ENCODE peak calls at places on chromosomes 5 and 9, in nine cellular contexts. Y is left ventricle myocardium inferior, O is choroid plexus epithelial cell, Q is tibial artery, X is heart right ventricle, F is neural progenitor cell, I is sigmoid colon, D is activated B cell treated with CpG ODN at 0.5 μM for 24 hours, B is A549. K is an unnamed sample.

GRCh38 chr5:170788626-170789304 is 5.2 kb downstream of the GABRP start:
- DNase-seq in Y (no peak), O (no peak), Q (no peak), X (no peak), F (no peak), I (no peak), D (no peak), B (no peak), K (no peak)

GRCh38 chr9:38689678-38690077 is 30.3 kb downstream of the FAM240B start:
- DNase-seq in Y (no peak), O (peak), Q (no peak), X (no peak), F (peak), I (no peak), D (no peak), B (peak), K (peak)

GRCh38 chr5:89723907-89724306 is 685.6 kb downstream of the CETN3 start:
- DNase-seq in Y (no peak), O (no peak), Q (no peak), X (no peak), F (no peak), I (no peak), D (no peak), B (no peak), K (no peak)

GRCh38 chr9:136244116-136244775 is 1.4 kb downstream of the QSOX2 start:
- DNase-seq in Y (no peak), O (peak), Q (no peak), X (no peak), F (no peak), I (no peak), D (no peak), B (no peak), K (no peak)

GRCh38 chr9:90642570-90643539 is at the start of gene DIRAS2:
- DNase-seq in Y (peak), O (peak), Q (peak), X (peak), F (peak), I (no peak), D (no peak), B (peak), K (peak)

GRCh38 chr9:89507626-89508025 is 9.7 kb upstream of the SEMA4D start:
- DNase-seq in Y (no peak), O (no peak), Q (no peak), X (no peak), F (no peak), I (no peak), D (no peak), B (no peak), K (no peak)

GRCh38 chr5:10365800-10366199 is 12.3 kb downstream of the MARCHF6 start:
- DNase-seq in Y (no peak), O (no peak), Q (no peak), X (no peak), F (no peak), I (no peak), D (no peak), B (no peak), K (no peak)

GRCh38 chr9:36470891-36471290 is 70.8 kb upstream of the RNF38 start:
- DNase-seq in Y (peak), O (peak), Q (peak), X (peak), F (no peak), I (peak), D (peak), B (no peak), K (no peak)

GRCh38 chr5:16600397-16600796 is 16.4 kb downstream of the RETREG1 start:
- DNase-seq in Y (peak), O (peak), Q (peak), X (peak), F (no peak), I (peak), D (no peak), B (no peak), K (peak)

GRCh38 chr5:141945511-141946024 is 12.4 kb downstream of the PCDH12 start:
- DNase-seq in Y (no peak), O (peak), Q (peak), X (peak), F (peak), I (peak), D (no peak), B (no peak), K (peak)

GRCh38 chr9:128372784-128373183 is 1.6 kb downstream of the URM1 start:
- DNase-seq in Y (no peak), O (peak), Q (no peak), X (no peak), F (no peak), I (no peak), D (no peak), B (no peak), K (no peak)

GRCh38 chr5:1004598-1005361 is 3.8 kb upstream of the NKD2 start:
- DNase-seq in Y (peak), O (peak), Q (peak), X (peak), F (peak), I (peak), D (peak), B (peak), K (peak)

GRCh38 chr9:90300901-90301688 is 341.5 kb downstream of the DIRAS2 start:
- DNase-seq in Y (peak), O (peak), Q (peak), X (no peak), F (no peak), I (no peak), D (no peak), B (peak), K (no peak)

GRCh38 chr5:158695595-158696330 is 404.0 kb downstream of the EBF1 start:
- DNase-seq in Y (peak), O (peak), Q (peak), X (peak), F (peak), I (peak), D (peak), B (peak), K (peak)

GRCh38 chr5:110251366-110251765 is 475.1 kb downstream of the TMEM232 start:
- DNase-seq in Y (no peak), O (no peak), Q (no peak), X (no peak), F (no peak), I (no peak), D (no peak), B (no peak), K (no peak)

GRCh38 chr5:110250790-110251189 is 475.7 kb downstream of the TMEM232 start:
- DNase-seq in Y (no peak), O (no peak), Q (no peak), X (no peak), F (no peak), I (no peak), D (no peak), B (no peak), K (no peak)

GRCh38 chr5:110258460-110258859 is 468.0 kb downstream of the TMEM232 start:
- DNase-seq in Y (no peak), O (peak), Q (no peak), X (no peak), F (peak), I (peak), D (no peak), B (no peak), K (no peak)

DNA sequence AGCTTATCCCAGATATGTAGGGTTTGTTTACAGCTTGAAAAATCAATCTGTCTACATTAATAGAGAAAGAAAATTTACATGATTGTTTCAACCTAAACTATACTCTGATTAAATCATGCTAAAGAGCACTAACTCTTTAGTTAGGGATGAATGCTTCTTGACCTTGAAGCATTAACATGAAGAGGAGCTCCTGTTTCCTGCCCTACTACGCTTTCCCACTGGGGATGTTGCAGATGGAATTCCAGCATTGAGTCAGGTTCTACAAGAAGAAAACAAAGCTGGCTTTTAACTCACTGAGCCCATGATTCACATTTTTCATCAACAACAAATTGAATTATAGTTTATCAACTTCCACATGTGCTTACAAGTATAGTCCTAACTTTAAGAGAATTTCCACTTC is 471.3 kb downstream of the TMEM232 start:
- DNase-seq in Y (no peak), O (no peak), Q (no peak), X (no peak), F (peak), I (no peak), D (no peak), B (no peak), K (no peak)
- TF ChIP-seq CTCF in Y (no peak), O (no peak), Q (no peak), X (no peak), F (no peak), I (no peak), D (no peak), B (no peak), K (no peak)

GRCh38 chr9:134187110-134187531 is 22.8 kb upstream of the RNU6ATAC start:
- DNase-seq in Y (no peak), O (no peak), Q (peak), X (no peak), F (no peak), I (peak), D (no peak), B (peak), K (no peak)
- TF ChIP-seq CTCF in Y (no peak), O (no peak), Q (no peak), X (no peak), F (no peak), I (no peak), D (no peak), B (peak), K (no peak)

GRCh38 chr5:160185954-160186353 is 43.4 kb upstream of the FABP6 start:
- DNase-seq in Y (no peak), O (no peak), Q (no peak), X (no peak), F (no peak), I (no peak), D (no peak), B (no peak), K (no peak)

GRCh38 chr5:160188968-160189319 is 40.4 kb upstream of the FABP6 start:
- DNase-seq in Y (no peak), O (no peak), Q (no peak), X (no peak), F (no peak), I (no peak), D (no peak), B (no peak), K (no peak)

GRCh38 chr5:160186480-160186879 is 42.8 kb upstream of the FABP6 start:
- DNase-seq in Y (no peak), O (no peak), Q (no peak), X (no peak), F (no peak), I (no peak), D (no peak), B (no peak), K (no peak)

GRCh38 chr5:160187091-160187490 is 42.2 kb upstream of the FABP6 start:
- DNase-seq in Y (no peak), O (no peak), Q (no peak), X (no peak), F (peak), I (no peak), D (no peak), B (no peak), K (no peak)

DNA sequence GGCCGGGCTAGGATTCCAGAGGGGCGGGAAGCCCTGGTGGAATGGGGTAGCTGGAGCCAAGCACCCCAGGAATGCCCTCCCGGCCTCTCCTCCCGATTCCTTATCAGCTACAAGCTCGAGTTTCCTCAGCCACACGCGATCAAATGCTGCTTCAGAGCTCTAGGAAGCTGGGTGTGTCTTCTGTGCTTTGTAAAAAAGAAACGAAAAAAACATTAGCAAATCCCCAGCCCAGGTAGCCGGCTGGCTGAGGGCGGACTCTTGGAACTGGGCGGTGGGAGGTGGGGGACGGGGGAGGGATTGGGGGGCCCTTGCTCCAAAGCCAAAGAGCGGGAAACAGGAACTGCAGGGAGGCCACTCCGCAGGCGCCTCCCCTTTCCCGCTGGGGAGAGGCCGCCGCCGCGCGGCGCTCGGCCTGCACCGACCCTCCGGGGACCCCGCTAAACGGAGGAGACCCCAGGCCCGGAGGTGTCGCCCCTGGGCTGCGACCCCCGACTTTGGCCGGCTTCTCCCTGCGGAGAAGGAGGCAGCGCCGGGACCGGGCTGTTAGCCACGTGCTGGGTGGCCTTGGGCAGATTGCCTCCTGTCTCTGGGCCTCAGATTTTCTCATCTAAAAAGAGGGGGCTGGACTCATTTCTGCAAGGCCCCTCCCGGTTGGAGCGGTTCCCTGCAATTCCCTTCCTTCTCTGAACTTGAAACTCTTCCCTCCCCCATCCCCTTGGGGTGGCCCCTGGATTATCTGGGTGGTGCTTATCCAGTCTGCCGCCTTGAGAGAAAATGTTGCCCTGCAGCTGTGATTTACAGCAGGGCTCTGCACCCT is 40.9 kb upstream of the FABP6 start:
- DNase-seq in Y (peak), O (peak), Q (peak), X (peak), F (peak), I (peak), D (no peak), B (peak), K (peak)
- TF ChIP-seq CTCF in Y (no peak), O (peak), Q (no peak), X (no peak), F (peak), I (no peak), D (no peak), B (no peak), K (no peak)

GRCh38 chr5:149930060-149930753 is 14.4 kb downstream of the PDE6A start:
- DNase-seq in Y (no peak), O (no peak), Q (no peak), X (no peak), F (no peak), I (no peak), D (no peak), B (no peak), K (no peak)

GRCh38 chr5:149930754-149931574 is 13.6 kb downstream of the PDE6A start:
- DNase-seq in Y (no peak), O (no peak), Q (no peak), X (no peak), F (no peak), I (no peak), D (no peak), B (no peak), K (no peak)

GRCh38 chr5:149931992-149932436 is 12.6 kb downstream of the PDE6A start:
- DNase-seq in Y (no peak), O (no peak), Q (no peak), X (no peak), F (no peak), I (no peak), D (no peak), B (no peak), K (no peak)

GRCh38 chr5:149935431-149935901 is 9.1 kb downstream of the PDE6A start:
- DNase-seq in Y (no peak), O (no peak), Q (no peak), X (no peak), F (no peak), I (no peak), D (no peak), B (no peak), K (no peak)

GRCh38 chr5:149932445-149933350 is 11.9 kb downstream of the PDE6A start:
- DNase-seq in Y (no peak), O (peak), Q (no peak), X (no peak), F (peak), I (no peak), D (no peak), B (peak), K (peak)
- TF ChIP-seq CTCF in Y (peak), O (peak), Q (peak), X (peak), F (peak), I (no peak), D (no peak), B (peak), K (peak)

DNA sequence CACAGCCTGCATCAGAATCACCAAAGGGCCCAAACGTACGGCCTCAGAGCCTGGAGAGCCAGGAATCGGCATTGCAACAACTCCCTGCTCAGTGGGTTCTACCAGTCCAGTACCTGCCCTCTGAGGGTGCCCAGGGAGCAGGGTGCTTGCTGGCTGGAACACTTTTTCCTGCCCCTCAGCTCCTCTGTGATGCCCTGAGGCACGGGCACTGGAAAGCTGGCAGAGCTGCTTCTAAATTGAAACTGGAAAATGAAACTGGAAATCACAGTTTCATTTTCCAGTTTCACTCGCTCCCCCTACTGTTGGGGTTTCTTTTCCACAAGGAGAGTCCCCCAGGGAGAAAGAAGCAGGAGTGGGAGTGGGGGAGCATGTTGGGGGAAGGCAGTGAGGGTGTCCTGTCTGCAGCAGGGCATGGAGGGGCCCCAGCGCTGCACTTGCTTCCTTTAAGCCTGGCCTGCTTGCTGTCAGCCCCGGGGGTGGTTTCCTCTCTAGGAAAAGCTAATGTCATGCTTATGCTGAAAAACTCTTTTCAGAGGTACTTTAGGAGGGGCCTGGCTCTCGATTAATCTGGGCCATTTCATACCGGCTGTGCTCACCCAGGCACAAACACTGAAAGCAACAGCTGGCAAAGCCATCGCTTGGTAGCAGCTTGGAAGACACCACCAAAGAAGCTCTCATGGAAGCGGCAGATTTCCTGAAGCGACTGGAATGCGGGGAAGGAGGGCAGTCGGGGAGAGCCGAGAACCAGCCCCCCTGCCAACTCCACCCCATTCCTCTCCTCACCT is 26.2 kb downstream of the IRF1 start:
- DNase-seq in Y (no peak), O (no peak), Q (peak), X (no peak), F (peak), I (peak), D (no peak), B (no peak), K (no peak)
- TF ChIP-seq CTCF in Y (peak), O (peak), Q (no peak), X (peak), F (no peak), I (peak), D (no peak), B (no peak), K (no peak)

K was measured in nephron progenitor cell.